ENCODE peak calls at places on chromosomes 3 and 15, in nine cellular contexts. J is neural progenitor cell, E is cardiac muscle cell, C is endodermal cell, R is SJSA1, P is SJCRH30, H is heart left ventricle, O is right cardiac atrium, K is PC-3. N is an unnamed sample.

GRCh38 chr3:42713747-42714146 is 11.1 kb upstream of the HHATL start:
- DNase-seq in J (no peak), E (no peak), C (no peak), R (peak; percentile 16), P (no peak), H (no peak), O (peak; percentile 3), K (no peak), N (no peak)

GRCh38 chr15:79769081-79769481 is 127.7 kb downstream of the MTHFS start:
- DNase-seq in J (no peak), E (peak; percentile 18), C (no peak), R (no peak), P (peak; percentile 19), H (no peak), O (no peak), K (peak; percentile 71), N (peak; percentile 2)

GRCh38 chr15:79539426-79539825 is 107.3 kb downstream of the MINAR1 start:
- DNase-seq in J (no peak), E (no peak), C (no peak), R (no peak), P (no peak), H (no peak), O (no peak), K (no peak), N (no peak)

GRCh38 chr3:13544293-13544831 is 4.6 kb upstream of the FBLN2 start:
- DNase-seq in J (no peak), E (peak; percentile 83), C (no peak), R (no peak), P (no peak), H (no peak), O (no peak), K (no peak), N (no peak)

GRCh38 chr15:53448215-53449001 is 311.1 kb downstream of the WDR72 start:
- DNase-seq in J (peak; percentile 52), E (no peak), C (peak; percentile 76), R (no peak), P (no peak), H (no peak), O (no peak), K (no peak), N (no peak)

GRCh38 chr15:77550275-77551251 is 82.1 kb downstream of the LINGO1 start:
- DNase-seq in J (no peak), E (no peak), C (no peak), R (no peak), P (no peak), H (no peak), O (peak; percentile 53), K (no peak), N (no peak)

GRCh38 chr3:185402561-185402960 is 39.6 kb downstream of the MAP3K13 start:
- DNase-seq in J (peak; percentile 7), E (peak; percentile 84), C (no peak), R (no peak), P (peak; percentile 74), H (no peak), O (no peak), K (no peak), N (peak; percentile 92)

GRCh38 chr3:177713921-177714900 is 516.9 kb upstream of the TBL1XR1 start:
- DNase-seq in J (peak; percentile 13), E (no peak), C (no peak), R (no peak), P (peak; percentile 56), H (no peak), O (no peak), K (no peak), N (no peak)

GRCh38 chr3:31893174-31893573 is 87.9 kb downstream of the OSBPL10 start:
- DNase-seq in J (no peak), E (peak; percentile 49), C (no peak), R (no peak), P (no peak), H (no peak), O (no peak), K (no peak), N (no peak)

GRCh38 chr3:26920579-26920978 is 298.0 kb downstream of the LRRC3B start:
- DNase-seq in J (peak; percentile 28), E (no peak), C (no peak), R (no peak), P (peak; percentile 47), H (no peak), O (no peak), K (no peak), N (no peak)

GRCh38 chr3:31531465-31531991 is 1.2 kb upstream of the STT3B start:
- DNase-seq in J (no peak), E (no peak), C (no peak), R (no peak), P (no peak), H (no peak), O (no peak), K (peak; percentile 25), N (no peak)

GRCh38 chr3:126100216-126100615 is 16.3 kb upstream of the SLC41A3 start:
- DNase-seq in J (no peak), E (no peak), C (no peak), R (no peak), P (peak; percentile 32), H (no peak), O (no peak), K (no peak), N (no peak)

GRCh38 chr3:98548544-98548943 is 16.8 kb downstream of the GPR15 start:
- DNase-seq in J (no peak), E (no peak), C (no peak), R (no peak), P (no peak), H (no peak), O (no peak), K (no peak), N (no peak)
- H3K27ac ChIP-seq in J (no peak overlapping the region), E (no peak overlapping the region), C (no peak overlapping the region), R (no peak overlapping the region), P (no peak overlapping the region), H (no peak overlapping the region), O (no peak overlapping the region), K (no peak overlapping the region), N (no peak overlapping the region)

GRCh38 chr3:122563717-122564025 is 429 bp downstream of the PARP9 start:
- DNase-seq in J (no peak), E (peak; percentile 18), C (peak; percentile 66), R (no peak), P (peak; percentile 45), H (peak; percentile 20), O (no peak), K (no peak), N (peak; percentile 35)

GRCh38 chr3:122562923-122563716 is 980 bp downstream of the PARP9 start:
- DNase-seq in J (no peak), E (peak; percentile 8), C (no peak), R (no peak), P (no peak), H (no peak), O (no peak), K (no peak), N (no peak)

GRCh38 chr3:122559906-122560305 is 4.2 kb downstream of the PARP9 start:
- DNase-seq in J (no peak), E (no peak), C (no peak), R (no peak), P (no peak), H (no peak), O (no peak), K (no peak), N (no peak)

GRCh38 chr3:122558605-122559004 is 5.5 kb downstream of the PARP9 start:
- DNase-seq in J (no peak), E (no peak), C (peak; percentile 18), R (no peak), P (no peak), H (no peak), O (no peak), K (no peak), N (no peak)

GRCh38 chr3:122560680-122561079 is 3.4 kb downstream of the PARP9 start:
- DNase-seq in J (peak; percentile 67), E (peak; percentile 76), C (peak; percentile 69), R (no peak), P (peak; percentile 86), H (peak; percentile 35), O (no peak), K (peak; percentile 94), N (peak; percentile 77)
- H3K4me1 ChIP-seq in J (peaks cover 13% of the 10 kb centered on the region), E (no peaks in the 10 kb centered on the region), C (no peaks in the 10 kb centered on the region), R (peaks cover 10% of the 10 kb centered on the region), P (peaks cover 14% of the 10 kb centered on the region), H (peaks cover 27% of the 10 kb centered on the region), O (peaks cover 2% of the 10 kb centered on the region), K (peaks cover 26% of the 10 kb centered on the region), N (peaks cover 4% of the 10 kb centered on the region)

GRCh38 chr3:40657623-40658022 is 132.9 kb downstream of the ZNF621 start:
- DNase-seq in J (no peak), E (no peak), C (no peak), R (no peak), P (no peak), H (no peak), O (no peak), K (no peak), N (no peak)

GRCh38 chr3:40658305-40658704 is 133.5 kb downstream of the ZNF621 start:
- DNase-seq in J (no peak), E (no peak), C (no peak), R (no peak), P (no peak), H (no peak), O (no peak), K (no peak), N (no peak)

GRCh38 chr3:40660554-40660953 is 135.8 kb downstream of the ZNF621 start:
- DNase-seq in J (no peak), E (no peak), C (no peak), R (no peak), P (no peak), H (no peak), O (no peak), K (no peak), N (no peak)

GRCh38 chr3:40661285-40661684 is 136.5 kb downstream of the ZNF621 start:
- DNase-seq in J (no peak), E (no peak), C (no peak), R (no peak), P (no peak), H (no peak), O (no peak), K (no peak), N (no peak)

DNA sequence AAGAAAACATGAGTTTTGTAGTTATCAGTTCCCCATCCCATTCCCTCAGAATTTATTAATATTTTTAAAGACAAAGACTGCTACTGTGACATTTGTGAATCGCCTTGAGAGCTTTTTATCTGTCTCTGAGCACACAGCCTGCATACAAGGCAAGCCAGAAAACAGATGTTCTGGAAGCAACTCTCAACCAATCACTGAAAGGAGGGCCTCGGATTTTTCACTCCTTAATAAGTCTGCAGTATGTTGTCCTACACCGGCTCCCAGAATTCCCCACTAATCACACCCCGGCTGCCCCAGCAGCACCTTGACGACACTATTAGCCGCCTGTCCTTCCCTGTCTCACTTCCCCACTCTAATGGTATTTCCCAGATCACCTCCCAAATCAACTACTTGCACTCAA is 138.5 kb downstream of the ZNF621 start:
- DNase-seq in J (no peak), E (no peak), C (no peak), R (no peak), P (no peak), H (no peak), O (no peak), K (no peak), N (no peak)
- H3K27ac ChIP-seq in J (no peak overlapping the region), E (no peak overlapping the region), C (no peak overlapping the region), R (no peak overlapping the region), P (no peak overlapping the region), H (peak overlapping the region; percentile 11), O (no peak overlapping the region), K (no peak overlapping the region), N (no peak overlapping the region)

DNA sequence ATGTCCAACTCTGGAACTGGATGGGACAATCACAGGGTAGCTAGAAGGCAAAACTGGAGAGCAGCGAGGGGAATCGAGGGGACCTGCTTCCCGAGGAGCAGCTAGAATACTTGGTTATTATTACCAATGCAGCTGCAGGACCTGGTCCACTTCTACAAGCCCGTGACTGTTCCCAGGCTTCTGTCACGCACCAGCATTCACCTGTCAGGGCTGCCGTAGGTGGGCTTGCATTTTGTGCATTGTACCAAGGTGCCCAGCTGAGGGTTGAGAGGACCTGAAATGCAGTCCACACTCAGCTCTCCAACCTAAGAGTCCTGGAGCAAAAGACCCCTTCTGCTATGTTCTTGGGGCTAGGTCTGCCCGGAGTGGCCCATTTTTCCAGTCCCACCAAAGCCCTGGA is 2.3 kb downstream of the SEMA4B start:
- DNase-seq in J (no peak), E (no peak), C (no peak), R (no peak), P (no peak), H (no peak), O (no peak), K (no peak), N (no peak)
- H3K4me1 ChIP-seq in J (peaks cover 11% of the 10 kb centered on the region), E (peaks cover 20% of the 10 kb centered on the region), C (peaks cover 3% of the 10 kb centered on the region), R (peaks cover 19% of the 10 kb centered on the region), P (peaks cover 3% of the 10 kb centered on the region), H (peaks cover 31% of the 10 kb centered on the region), O (peaks cover 18% of the 10 kb centered on the region), K (peaks cover 39% of the 10 kb centered on the region), N (peaks cover 4% of the 10 kb centered on the region)